ENCODE peak calls at places on chromosomes 2 and 18, in seven cellular contexts. One of them, this sample, is unnamed.

GRCh38 chr2:70926042-70926441 is 9.7 kb upstream of the ATP6V1B1 start:
- DNase-seq in heart right ventricle: no peak
- DNase-seq in choroid plexus epithelial cell: no peak
- DNase-seq in thoracic aorta: no peak
- DNase-seq in left ventricle myocardium inferior: no peak
- DNase-seq in cardiac muscle cell: no peak
- DNase-seq in GM06990: no peak
- DNase-seq in this sample: peak; percentile 36

GRCh38 chr2:21668078-21668710 is 544.4 kb downstream of the TDRD15 start:
- DNase-seq in heart right ventricle: no peak
- DNase-seq in choroid plexus epithelial cell: no peak
- DNase-seq in thoracic aorta: no peak
- DNase-seq in left ventricle myocardium inferior: no peak
- DNase-seq in cardiac muscle cell: no peak
- DNase-seq in GM06990: no peak
- DNase-seq in this sample: no peak

GRCh38 chr18:37405772-37406171 is 159.8 kb downstream of the CELF4 start:
- DNase-seq in heart right ventricle: no peak
- DNase-seq in choroid plexus epithelial cell: no peak
- DNase-seq in thoracic aorta: no peak
- DNase-seq in left ventricle myocardium inferior: no peak
- DNase-seq in cardiac muscle cell: no peak
- DNase-seq in GM06990: no peak
- DNase-seq in this sample: no peak

GRCh38 chr2:131039908-131040660 is 53.2 kb downstream of the FAM168B start:
- DNase-seq in heart right ventricle: no peak
- DNase-seq in choroid plexus epithelial cell: no peak
- DNase-seq in thoracic aorta: no peak
- DNase-seq in left ventricle myocardium inferior: no peak
- DNase-seq in cardiac muscle cell: no peak
- DNase-seq in GM06990: no peak
- DNase-seq in this sample: no peak

GRCh38 chr18:77851798-77852197 is 602.1 kb downstream of the GALR1 start:
- DNase-seq in heart right ventricle: no peak
- DNase-seq in choroid plexus epithelial cell: no peak
- DNase-seq in thoracic aorta: no peak
- DNase-seq in left ventricle myocardium inferior: no peak
- DNase-seq in cardiac muscle cell: no peak
- DNase-seq in GM06990: no peak
- DNase-seq in this sample: no peak

GRCh38 chr2:54657664-54658083 is 65.8 kb upstream of the EML6 start:
- DNase-seq in heart right ventricle: no peak
- DNase-seq in choroid plexus epithelial cell: peak; percentile 68
- DNase-seq in thoracic aorta: no peak
- DNase-seq in left ventricle myocardium inferior: peak; percentile 59
- DNase-seq in cardiac muscle cell: peak; percentile 56
- DNase-seq in GM06990: no peak
- DNase-seq in this sample: no peak

GRCh38 chr2:99101697-99102096 is 39.8 kb upstream of the C2orf15 start:
- DNase-seq in heart right ventricle: no peak
- DNase-seq in choroid plexus epithelial cell: peak; percentile 26
- DNase-seq in thoracic aorta: no peak
- DNase-seq in left ventricle myocardium inferior: no peak
- DNase-seq in cardiac muscle cell: no peak
- DNase-seq in GM06990: no peak
- DNase-seq in this sample: no peak

GRCh38 chr18:32317651-32318050 is 127.8 kb downstream of the MEP1B start:
- DNase-seq in heart right ventricle: no peak
- DNase-seq in choroid plexus epithelial cell: peak; percentile 81
- DNase-seq in thoracic aorta: no peak
- DNase-seq in left ventricle myocardium inferior: no peak
- DNase-seq in cardiac muscle cell: no peak
- DNase-seq in GM06990: no peak
- DNase-seq in this sample: no peak

GRCh38 chr2:12821656-12822055 is 104.9 kb downstream of the TRIB2 start:
- DNase-seq in heart right ventricle: no peak
- DNase-seq in choroid plexus epithelial cell: no peak
- DNase-seq in thoracic aorta: no peak
- DNase-seq in left ventricle myocardium inferior: no peak
- DNase-seq in cardiac muscle cell: no peak
- DNase-seq in GM06990: no peak
- DNase-seq in this sample: no peak

GRCh38 chr18:23725827-23726661 is 36.8 kb downstream of the LAMA3 start:
- DNase-seq in heart right ventricle: no peak
- DNase-seq in choroid plexus epithelial cell: no peak
- DNase-seq in thoracic aorta: no peak
- DNase-seq in left ventricle myocardium inferior: no peak
- DNase-seq in cardiac muscle cell: no peak
- DNase-seq in GM06990: no peak
- DNase-seq in this sample: no peak

GRCh38 chr18:34838669-34839068 is 128.6 kb downstream of the DTNA start:
- DNase-seq in heart right ventricle: no peak
- DNase-seq in choroid plexus epithelial cell: no peak
- DNase-seq in thoracic aorta: no peak
- DNase-seq in left ventricle myocardium inferior: peak; percentile 13
- DNase-seq in cardiac muscle cell: no peak
- DNase-seq in GM06990: no peak
- DNase-seq in this sample: no peak

GRCh38 chr2:104873689-104874054 is 19.8 kb downstream of the POU3F3 start:
- DNase-seq in heart right ventricle: no peak
- DNase-seq in choroid plexus epithelial cell: no peak
- DNase-seq in thoracic aorta: no peak
- DNase-seq in left ventricle myocardium inferior: no peak
- DNase-seq in cardiac muscle cell: no peak
- DNase-seq in GM06990: no peak
- DNase-seq in this sample: no peak

GRCh38 chr2:200929334-200930249 is 33.9 kb downstream of the ORC2 start:
- DNase-seq in heart right ventricle: no peak
- DNase-seq in choroid plexus epithelial cell: peak; percentile 13
- DNase-seq in thoracic aorta: no peak
- DNase-seq in left ventricle myocardium inferior: no peak
- DNase-seq in cardiac muscle cell: no peak
- DNase-seq in GM06990: no peak
- DNase-seq in this sample: no peak

GRCh38 chr18:23531912-23532311 is 28.6 kb downstream of the RMC1 start:
- DNase-seq in heart right ventricle: no peak
- DNase-seq in choroid plexus epithelial cell: no peak
- DNase-seq in thoracic aorta: no peak
- DNase-seq in left ventricle myocardium inferior: no peak
- DNase-seq in cardiac muscle cell: no peak
- DNase-seq in GM06990: no peak
- DNase-seq in this sample: no peak

GRCh38 chr2:133504566-133505505 is 63.4 kb downstream of the NCKAP5 start:
- DNase-seq in heart right ventricle: peak; percentile 60
- DNase-seq in choroid plexus epithelial cell: peak; percentile 69
- DNase-seq in thoracic aorta: no peak
- DNase-seq in left ventricle myocardium inferior: peak; percentile 40
- DNase-seq in cardiac muscle cell: peak; percentile 3
- DNase-seq in GM06990: no peak
- DNase-seq in this sample: no peak

GRCh38 chr2:189412330-189412953 is 28.8 kb upstream of the WDR75 start:
- DNase-seq in heart right ventricle: no peak
- DNase-seq in choroid plexus epithelial cell: peak; percentile 90
- DNase-seq in thoracic aorta: no peak
- DNase-seq in left ventricle myocardium inferior: no peak
- DNase-seq in cardiac muscle cell: peak; percentile 46
- DNase-seq in GM06990: peak; percentile 3
- DNase-seq in this sample: no peak

GRCh38 chr2:29309090-29310054 is 194.2 kb downstream of the CLIP4 start:
- DNase-seq in heart right ventricle: no peak
- DNase-seq in choroid plexus epithelial cell: peak; percentile 82
- DNase-seq in thoracic aorta: no peak
- DNase-seq in left ventricle myocardium inferior: no peak
- DNase-seq in cardiac muscle cell: peak; percentile 86
- DNase-seq in GM06990: no peak
- DNase-seq in this sample: no peak

GRCh38 chr2:72579595-72580180 is 246.1 kb downstream of the EXOC6B start:
- DNase-seq in heart right ventricle: no peak
- DNase-seq in choroid plexus epithelial cell: peak; percentile 76
- DNase-seq in thoracic aorta: no peak
- DNase-seq in left ventricle myocardium inferior: no peak
- DNase-seq in cardiac muscle cell: peak; percentile 44
- DNase-seq in GM06990: no peak
- DNase-seq in this sample: no peak

GRCh38 chr2:219104107-219105050 is 43.7 kb upstream of the IHH start:
- DNase-seq in heart right ventricle: no peak
- DNase-seq in choroid plexus epithelial cell: peak; percentile 59
- DNase-seq in thoracic aorta: no peak
- DNase-seq in left ventricle myocardium inferior: no peak
- DNase-seq in cardiac muscle cell: peak; percentile 29
- DNase-seq in GM06990: no peak
- DNase-seq in this sample: no peak

GRCh38 chr2:40511661-40512213 is 59.8 kb upstream of the SLC8A1 start:
- DNase-seq in heart right ventricle: no peak
- DNase-seq in choroid plexus epithelial cell: peak; percentile 93
- DNase-seq in thoracic aorta: no peak
- DNase-seq in left ventricle myocardium inferior: no peak
- DNase-seq in cardiac muscle cell: peak; percentile 22
- DNase-seq in GM06990: no peak
- DNase-seq in this sample: no peak

GRCh38 chr18:24126155-24126947 is 12.5 kb upstream of the CABYR start:
- DNase-seq in heart right ventricle: no peak
- DNase-seq in choroid plexus epithelial cell: no peak
- DNase-seq in thoracic aorta: no peak
- DNase-seq in left ventricle myocardium inferior: no peak
- DNase-seq in cardiac muscle cell: no peak
- DNase-seq in GM06990: no peak
- DNase-seq in this sample: no peak

GRCh38 chr2:240968731-240969624 is 29.4 kb upstream of the SNED1 start:
- DNase-seq in heart right ventricle: peak; percentile 54
- DNase-seq in choroid plexus epithelial cell: no peak
- DNase-seq in thoracic aorta: no peak
- DNase-seq in left ventricle myocardium inferior: peak; percentile 54
- DNase-seq in cardiac muscle cell: peak; percentile 59
- DNase-seq in GM06990: no peak
- DNase-seq in this sample: peak; percentile 75
- TF ChIP-seq CTCF in heart right ventricle: peak; percentile 15
- TF ChIP-seq CTCF in choroid plexus epithelial cell: no peak
- TF ChIP-seq CTCF in thoracic aorta: no peak
- TF ChIP-seq CTCF in left ventricle myocardium inferior: peak; percentile 23
- TF ChIP-seq CTCF in cardiac muscle cell: no peak
- TF ChIP-seq CTCF in GM06990: no peak
- TF ChIP-seq CTCF in this sample: no peak

DNA sequence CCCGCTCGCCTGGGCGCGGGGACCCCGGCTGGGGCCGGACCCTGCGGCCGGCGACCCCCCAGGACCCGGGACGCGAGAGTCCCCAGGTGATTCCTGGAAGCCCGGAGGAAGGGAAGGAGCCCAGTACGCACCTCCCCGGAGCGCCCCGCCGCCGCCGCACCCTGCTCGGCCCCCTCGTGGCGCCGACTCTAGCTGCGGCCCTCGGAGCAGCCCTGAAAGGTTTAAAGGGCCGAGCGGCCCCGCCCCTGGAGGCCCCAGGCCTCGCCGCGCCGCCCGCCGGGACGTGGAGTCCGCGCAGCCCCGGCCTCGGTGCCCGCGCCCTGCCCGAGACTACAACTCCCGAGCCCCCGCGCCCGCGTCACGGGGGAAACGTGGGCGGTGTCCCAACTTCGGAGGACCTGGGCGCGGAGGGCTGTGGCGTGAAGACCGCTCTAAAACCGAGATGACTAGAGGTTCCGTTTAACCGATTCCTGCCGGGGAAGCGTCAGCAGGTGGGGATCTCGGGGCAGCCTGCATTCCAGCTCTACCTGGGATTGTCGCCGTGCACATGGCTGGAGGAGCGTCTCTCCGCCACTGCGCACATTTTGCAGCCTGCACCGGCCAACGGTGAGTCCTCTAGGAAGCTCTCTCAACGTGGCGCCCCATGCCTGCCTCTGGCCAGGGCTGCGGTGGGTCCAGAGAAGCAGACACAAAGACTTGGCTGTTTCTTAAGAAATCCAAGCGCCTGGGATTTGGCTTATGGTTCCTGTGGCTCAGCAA is at the start of gene TMEM150A:
- DNase-seq in heart right ventricle: peak; percentile 95
- DNase-seq in choroid plexus epithelial cell: peak; percentile 91
- DNase-seq in thoracic aorta: peak; percentile 83
- DNase-seq in left ventricle myocardium inferior: peak; percentile 96
- DNase-seq in cardiac muscle cell: peak; percentile 98
- DNase-seq in GM06990: peak; percentile 92
- DNase-seq in this sample: peak; percentile 98
- TF ChIP-seq CTCF in heart right ventricle: peak; percentile 64
- TF ChIP-seq CTCF in choroid plexus epithelial cell: peak; percentile 11
- TF ChIP-seq CTCF in thoracic aorta: peak; percentile 57
- TF ChIP-seq CTCF in left ventricle myocardium inferior: peak; percentile 66
- TF ChIP-seq CTCF in cardiac muscle cell: peak; percentile 29
- TF ChIP-seq CTCF in GM06990: peak; percentile 27
- TF ChIP-seq CTCF in this sample: peak; percentile 66

DNA sequence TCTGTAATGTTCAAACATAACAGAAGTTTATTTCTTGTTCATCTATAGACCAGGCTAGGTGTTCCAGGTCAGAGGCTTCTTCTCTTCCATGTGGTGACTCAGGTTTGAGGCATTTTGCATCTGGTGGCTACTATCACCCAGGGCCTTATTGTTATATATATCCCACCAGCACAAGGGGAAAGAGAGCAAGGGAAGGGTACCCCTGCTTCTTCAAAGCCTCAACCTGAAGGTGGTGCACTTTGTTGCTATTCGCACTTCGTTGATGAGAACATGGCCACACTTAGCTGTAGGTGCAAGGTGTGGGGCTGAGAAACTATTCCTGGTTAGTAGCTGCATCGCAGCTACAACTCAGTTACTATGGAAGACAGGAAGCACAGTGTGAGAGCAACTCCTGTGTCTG is 27.4 kb upstream of the SLC3A1 start:
- DNase-seq in heart right ventricle: no peak
- DNase-seq in choroid plexus epithelial cell: no peak
- DNase-seq in thoracic aorta: no peak
- DNase-seq in left ventricle myocardium inferior: no peak
- DNase-seq in cardiac muscle cell: no peak
- DNase-seq in GM06990: no peak
- DNase-seq in this sample: no peak
- TF ChIP-seq CTCF in heart right ventricle: no peak
- TF ChIP-seq CTCF in choroid plexus epithelial cell: no peak
- TF ChIP-seq CTCF in thoracic aorta: no peak
- TF ChIP-seq CTCF in left ventricle myocardium inferior: no peak
- TF ChIP-seq CTCF in cardiac muscle cell: peak; percentile 4
- TF ChIP-seq CTCF in GM06990: peak; percentile 29
- TF ChIP-seq CTCF in this sample: no peak

GRCh38 chr18:6537468-6537867 is 122.8 kb upstream of the L3MBTL4 start:
- DNase-seq in heart right ventricle: no peak
- DNase-seq in choroid plexus epithelial cell: peak; percentile 56
- DNase-seq in thoracic aorta: no peak
- DNase-seq in left ventricle myocardium inferior: no peak
- DNase-seq in cardiac muscle cell: no peak
- DNase-seq in GM06990: no peak
- DNase-seq in this sample: no peak

GRCh38 chr18:6547476-6547875 is 132.8 kb upstream of the L3MBTL4 start:
- DNase-seq in heart right ventricle: no peak
- DNase-seq in choroid plexus epithelial cell: no peak
- DNase-seq in thoracic aorta: no peak
- DNase-seq in left ventricle myocardium inferior: no peak
- DNase-seq in cardiac muscle cell: no peak
- DNase-seq in GM06990: no peak
- DNase-seq in this sample: no peak

GRCh38 chr18:6546229-6546628 is 131.5 kb upstream of the L3MBTL4 start:
- DNase-seq in heart right ventricle: no peak
- DNase-seq in choroid plexus epithelial cell: no peak
- DNase-seq in thoracic aorta: no peak
- DNase-seq in left ventricle myocardium inferior: no peak
- DNase-seq in cardiac muscle cell: no peak
- DNase-seq in GM06990: no peak
- DNase-seq in this sample: no peak

GRCh38 chr18:6542296-6542695 is 127.6 kb upstream of the L3MBTL4 start:
- DNase-seq in heart right ventricle: no peak
- DNase-seq in choroid plexus epithelial cell: no peak
- DNase-seq in thoracic aorta: no peak
- DNase-seq in left ventricle myocardium inferior: no peak
- DNase-seq in cardiac muscle cell: no peak
- DNase-seq in GM06990: no peak
- DNase-seq in this sample: no peak

GRCh38 chr18:6543330-6543908 is 128.7 kb upstream of the L3MBTL4 start:
- DNase-seq in heart right ventricle: no peak
- DNase-seq in choroid plexus epithelial cell: peak; percentile 73
- DNase-seq in thoracic aorta: no peak
- DNase-seq in left ventricle myocardium inferior: no peak
- DNase-seq in cardiac muscle cell: peak; percentile 57
- DNase-seq in GM06990: no peak
- DNase-seq in this sample: no peak
- TF ChIP-seq CTCF in heart right ventricle: peak; percentile 77
- TF ChIP-seq CTCF in choroid plexus epithelial cell: peak; percentile 65
- TF ChIP-seq CTCF in thoracic aorta: no peak
- TF ChIP-seq CTCF in left ventricle myocardium inferior: peak; percentile 69
- TF ChIP-seq CTCF in cardiac muscle cell: peak; percentile 50
- TF ChIP-seq CTCF in GM06990: peak; percentile 40
- TF ChIP-seq CTCF in this sample: peak; percentile 93